ENCODE peak calls at places on chromosomes 12 and 14, in six cellular contexts. X is mammary epithelial cell, C is PC-9, W is AG09309, O is spleen, M is HFF-Myc. Z is an unnamed sample.

GRCh38 chr12:26906704-26907103 is 31.1 kb downstream of the INTS13 start:
- DNase-seq in X (peak), C (no peak), W (no peak), O (no peak), M (no peak), Z (no peak)

GRCh38 chr14:101843665-101844064 is 82.2 kb downstream of the PPP2R5C start:
- DNase-seq in X (no peak), C (no peak), W (no peak), O (peak), M (no peak), Z (no peak)

GRCh38 chr14:104166698-104167097 is 28.3 kb downstream of the KIF26A start:
- DNase-seq in X (no peak), C (no peak), W (no peak), O (no peak), M (no peak), Z (no peak)

GRCh38 chr12:57885207-57885606 is 38.7 kb upstream of the CTDSP2 start:
- DNase-seq in X (no peak), C (no peak), W (no peak), O (no peak), M (no peak), Z (no peak)

GRCh38 chr12:19912996-19913395 is 455.3 kb upstream of the PDE3A start:
- DNase-seq in X (no peak), C (no peak), W (no peak), O (no peak), M (no peak), Z (no peak)

GRCh38 chr12:104719700-104720345 is 238.3 kb downstream of the SLC41A2 start:
- DNase-seq in X (no peak), C (no peak), W (no peak), O (peak), M (no peak), Z (no peak)

GRCh38 chr12:9776795-9777194 is 16.1 kb upstream of the CD69 start:
- DNase-seq in X (no peak), C (no peak), W (no peak), O (no peak), M (no peak), Z (no peak)

GRCh38 chr12:80129895-80130535 is 30.7 kb downstream of the OTOGL start:
- DNase-seq in X (no peak), C (no peak), W (peak), O (no peak), M (no peak), Z (peak)

GRCh38 chr14:33488547-33488946 is 462.3 kb downstream of the EGLN3 start:
- DNase-seq in X (no peak), C (no peak), W (no peak), O (no peak), M (no peak), Z (no peak)

GRCh38 chr14:96088131-96088880 is 49.1 kb downstream of the C14orf132 start:
- DNase-seq in X (no peak), C (no peak), W (no peak), O (peak), M (no peak), Z (no peak)

GRCh38 chr12:24113701-24114100 is 164.2 kb upstream of the SOX5 start:
- DNase-seq in X (no peak), C (no peak), W (no peak), O (no peak), M (no peak), Z (no peak)

GRCh38 chr12:7907009-7907408 is 29.0 kb downstream of the SLC2A3 start:
- DNase-seq in X (no peak), C (peak), W (peak), O (no peak), M (no peak), Z (peak)

GRCh38 chr12:107522692-107523477 is 162.7 kb upstream of the PWP1 start:
- DNase-seq in X (no peak), C (no peak), W (no peak), O (no peak), M (no peak), Z (no peak)

GRCh38 chr12:56474389-56474788 is 6.0 kb downstream of the SPRYD4 start:
- DNase-seq in X (no peak), C (no peak), W (no peak), O (no peak), M (no peak), Z (no peak)

GRCh38 chr14:88233915-88234314 is 89.2 kb downstream of the KCNK10 start:
- DNase-seq in X (no peak), C (no peak), W (no peak), O (no peak), M (peak), Z (no peak)

GRCh38 chr12:130875193-130875592 is 3.3 kb downstream of the RAN start:
- DNase-seq in X (no peak), C (no peak), W (no peak), O (peak), M (no peak), Z (no peak)

GRCh38 chr14:66228267-66228970 is 257.8 kb upstream of the CCDC196 start:
- DNase-seq in X (peak), C (no peak), W (no peak), O (no peak), M (peak), Z (no peak)

GRCh38 chr12:69511870-69512269 is 41.7 kb downstream of the FRS2 start:
- DNase-seq in X (no peak), C (no peak), W (no peak), O (no peak), M (no peak), Z (no peak)

GRCh38 chr12:113909776-113910420 is 56.2 kb downstream of the RBM19 start:
- DNase-seq in X (no peak), C (no peak), W (no peak), O (no peak), M (no peak), Z (no peak)

GRCh38 chr12:66048843-66049537 is 81.6 kb downstream of the LLPH start:
- DNase-seq in X (peak), C (peak), W (no peak), O (no peak), M (no peak), Z (no peak)

GRCh38 chr12:105729372-105729771 is 398.9 kb downstream of the C12orf75 start:
- DNase-seq in X (no peak), C (no peak), W (no peak), O (no peak), M (no peak), Z (no peak)

GRCh38 chr14:81062816-81063215 is 107.4 kb downstream of the TSHR start:
- DNase-seq in X (peak), C (no peak), W (no peak), O (no peak), M (no peak), Z (no peak)

GRCh38 chr12:25585021-25585523 is 32.0 kb upstream of the LMNTD1 start:
- DNase-seq in X (peak), C (no peak), W (peak), O (no peak), M (no peak), Z (peak)

DNA sequence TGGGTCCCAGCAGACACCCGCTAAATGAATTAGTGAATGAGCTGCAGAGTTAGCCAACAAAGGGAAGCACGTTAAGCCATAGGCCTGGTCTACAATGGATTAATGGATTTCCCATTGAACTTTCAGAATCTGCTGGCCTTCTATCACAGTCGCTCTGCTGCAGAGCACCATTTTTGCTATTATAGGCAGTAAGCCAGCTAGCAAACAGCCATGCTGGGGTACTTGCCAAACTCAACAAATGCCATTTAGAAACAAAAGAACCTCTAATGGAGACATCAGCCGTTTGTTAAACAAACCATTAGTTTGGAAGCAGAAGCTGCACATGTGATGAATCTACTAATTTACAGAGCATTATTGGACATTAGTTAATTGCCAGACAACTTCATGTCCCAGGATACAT is 181.1 kb upstream of the STXBP6 start:
- DNase-seq in X (no peak), C (no peak), W (no peak), O (no peak), M (no peak), Z (no peak)
- TF ChIP-seq CTCF in X (no peak), C (no peak), W (no peak), O (no peak), M (no peak), Z (no peak)

DNA sequence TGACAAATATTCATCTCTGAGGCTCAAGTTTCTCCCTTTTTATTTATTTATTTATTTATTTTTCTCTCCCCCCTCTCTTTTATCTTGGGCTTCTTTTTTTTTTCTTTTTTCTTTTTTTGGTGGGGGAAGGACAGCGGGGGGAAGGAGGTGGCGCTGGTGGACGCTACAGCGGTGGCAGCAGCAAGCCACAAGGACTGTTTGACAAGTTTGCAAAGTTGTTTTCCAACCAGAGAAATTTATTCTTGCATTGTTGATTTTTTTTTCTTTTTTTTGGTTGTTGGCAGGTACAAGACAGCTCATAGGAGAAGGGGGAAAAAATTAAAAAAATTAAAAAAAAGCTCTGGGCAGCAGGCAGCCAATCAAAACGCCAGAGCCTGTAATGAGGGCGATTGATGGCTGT is 36.4 kb downstream of the BCL11B start:
- DNase-seq in X (no peak), C (no peak), W (no peak), O (no peak), M (no peak), Z (no peak)
- H3K4me3 ChIP-seq in X (no peak), C (no peak), W (no peak), O (no peak), M (no peak), Z (no peak)

GRCh38 chr14:70642313-70643235 is 858 bp downstream of the TTC9 start:
- DNase-seq in X (no peak), C (no peak), W (no peak), O (peak), M (no peak), Z (no peak)

GRCh38 chr14:70641548-70642312 is at the start of gene TTC9:
- DNase-seq in X (no peak), C (no peak), W (no peak), O (peak), M (no peak), Z (no peak)

GRCh38 chr14:70644016-70644415 is 2.3 kb downstream of the TTC9 start:
- DNase-seq in X (no peak), C (no peak), W (no peak), O (no peak), M (no peak), Z (no peak)

GRCh38 chr14:70638416-70638815 is 3.3 kb upstream of the TTC9 start:
- DNase-seq in X (no peak), C (no peak), W (no peak), O (no peak), M (no peak), Z (no peak)

GRCh38 chr14:70640938-70641547 is 673 bp upstream of the TTC9 start:
- DNase-seq in X (peak), C (peak), W (no peak), O (peak), M (no peak), Z (no peak)
- TF ChIP-seq CTCF in X (no peak), C (no peak), W (no peak), O (no peak), M (no peak), Z (no peak)

GRCh38 chr12:39619316-39619659 is 315 bp downstream of the ABCD2 start:
- DNase-seq in X (no peak), C (no peak), W (no peak), O (peak), M (no peak), Z (no peak)

GRCh38 chr12:39616251-39616650 is 3.4 kb downstream of the ABCD2 start:
- DNase-seq in X (no peak), C (no peak), W (no peak), O (no peak), M (no peak), Z (no peak)

GRCh38 chr12:39616666-39617065 is 2.9 kb downstream of the ABCD2 start:
- DNase-seq in X (no peak), C (no peak), W (no peak), O (no peak), M (no peak), Z (no peak)

GRCh38 chr12:39618701-39619100 is 902 bp downstream of the ABCD2 start:
- DNase-seq in X (no peak), C (no peak), W (no peak), O (no peak), M (no peak), Z (no peak)

GRCh38 chr12:39617887-39618286 is 1.7 kb downstream of the ABCD2 start:
- DNase-seq in X (no peak), C (no peak), W (no peak), O (no peak), M (no peak), Z (no peak)
- H3K4me3 ChIP-seq in X (no peak), C (no peak), W (no peak), O (peak), M (no peak), Z (no peak)

GRCh38 chr12:21941522-21942376 is 523 bp upstream of the ABCC9 start:
- DNase-seq in X (no peak), C (no peak), W (no peak), O (peak), M (no peak), Z (no peak)
- TF ChIP-seq CTCF in X (peak), C (no peak), W (peak), O (no peak), M (peak), Z (peak)

GRCh38 chr14:105249175-105250007 is 1.1 kb downstream of the BTBD6 start:
- DNase-seq in X (no peak), C (no peak), W (no peak), O (no peak), M (no peak), Z (no peak)

GRCh38 chr14:105251920-105252319 is 3.6 kb downstream of the BTBD6 start:
- DNase-seq in X (no peak), C (no peak), W (no peak), O (no peak), M (no peak), Z (no peak)

GRCh38 chr14:105250986-105251385 is 2.7 kb downstream of the BTBD6 start:
- DNase-seq in X (no peak), C (no peak), W (no peak), O (no peak), M (no peak), Z (no peak)

GRCh38 chr14:105248368-105249174 is at the start of gene BTBD6:
- DNase-seq in X (peak), C (no peak), W (peak), O (peak), M (peak), Z (peak)

GRCh38 chr14:105250008-105250366 is 1.7 kb downstream of the BTBD6 start:
- DNase-seq in X (no peak), C (no peak), W (no peak), O (no peak), M (no peak), Z (no peak)
- H3K4me3 ChIP-seq in X (no peak), C (no peak), W (no peak), O (no peak), M (no peak), Z (no peak)